ENCODE peak calls at places on chromosome 9, in seven cellular contexts. R, S, H, C, I, M and W are unnamed samples.

GRCh38 chr9:133542002-133542401 is 7.5 kb downstream of the ADAMTSL2 start:
- DNase-seq in H (no peak), I (no peak), S (no peak), C (no peak), R (no peak), M (no peak), W (no peak)

GRCh38 chr9:21252727-21253547 is 13.1 kb upstream of the IFNA14 start:
- DNase-seq in H (no peak), R (peak; percentile 40), M (no peak), I (peak; percentile 42), S (peak; percentile 16), C (peak; percentile 25), W (peak; percentile 4)

GRCh38 chr9:119092125-119092524 is 277.1 kb downstream of the BRINP1 start:
- DNase-seq in I (no peak), M (no peak), R (peak; percentile 14), H (no peak), S (no peak), C (no peak), W (no peak)

GRCh38 chr9:14935917-14936316 is 25.7 kb upstream of the FREM1 start:
- DNase-seq in S (no peak), R (no peak), H (no peak), M (no peak), I (no peak), C (no peak), W (no peak)

GRCh38 chr9:4640027-4640426 is 22.1 kb upstream of the PLPP6 start:
- DNase-seq in S (peak; percentile 2), M (no peak), H (no peak), I (peak; percentile 21), R (no peak), C (peak; percentile 32), W (no peak)

GRCh38 chr9:130780865-130781504 is 54.1 kb upstream of the ABL1 start:
- DNase-seq in M (peak; percentile 93), R (peak; percentile 65), I (peak; percentile 88), C (no peak), S (peak; percentile 91), H (no peak), W (no peak)

GRCh38 chr9:26809795-26810194 is 82.8 kb downstream of the CAAP1 start:
- DNase-seq in H (no peak), R (no peak), S (peak; percentile 58), M (no peak), C (no peak), I (peak; percentile 42), W (no peak)

GRCh38 chr9:112532427-112532826 is 45.8 kb downstream of the KIAA1958 start:
- DNase-seq in I (no peak), C (no peak), R (peak; percentile 67), M (peak; percentile 65), S (peak; percentile 37), H (no peak), W (no peak)

GRCh38 chr9:70340572-70340971 is 73.9 kb downstream of the KLF9 start:
- DNase-seq in C (no peak), S (peak; percentile 20), M (no peak), I (peak; percentile 20), H (no peak), R (no peak), W (no peak)

GRCh38 chr9:89882876-89883275 is 278.1 kb downstream of the GADD45G start:
- DNase-seq in M (no peak), S (no peak), R (no peak), C (no peak), I (no peak), H (no peak), W (no peak)

GRCh38 chr9:137538058-137538457 is 12.1 kb downstream of the PNPLA7 start:
- DNase-seq in I (no peak), H (no peak), C (no peak), R (no peak), S (no peak), M (no peak), W (no peak)

GRCh38 chr9:137534256-137535119 is 15.7 kb downstream of the PNPLA7 start:
- DNase-seq in H (no peak), C (peak; percentile 81), M (no peak), I (peak; percentile 74), R (peak; percentile 46), S (peak; percentile 41), W (peak; percentile 72)

GRCh38 chr9:137531099-137531765 is 19.0 kb downstream of the PNPLA7 start:
- DNase-seq in M (no peak), I (no peak), S (no peak), R (no peak), C (no peak), H (no peak), W (no peak)

GRCh38 chr9:137540536-137540935 is 9.7 kb downstream of the PNPLA7 start:
- DNase-seq in R (no peak), I (no peak), C (no peak), M (no peak), H (no peak), S (no peak), W (no peak)

GRCh38 chr9:137535120-137535428 is 15.1 kb downstream of the PNPLA7 start:
- DNase-seq in M (no peak), S (no peak), C (no peak), I (no peak), R (no peak), H (no peak), W (no peak)
- H3K4me3 ChIP-seq in M (no peak overlapping the region), S (no peak overlapping the region), C (no peak overlapping the region), I (no peak overlapping the region), R (no peak overlapping the region), H (no peak overlapping the region), W (no peak overlapping the region)

GRCh38 chr9:95096381-95096780 is 221.1 kb downstream of the FANCC start:
- DNase-seq in S (no peak), H (no peak), C (no peak), M (no peak), I (no peak), R (no peak), W (no peak)

GRCh38 chr9:95095619-95096355 is 221.7 kb downstream of the FANCC start:
- DNase-seq in H (no peak), I (no peak), M (no peak), R (no peak), C (no peak), S (no peak), W (no peak)

GRCh38 chr9:95098391-95098921 is 219.1 kb downstream of the FANCC start:
- DNase-seq in H (no peak), I (no peak), C (no peak), R (no peak), S (no peak), M (no peak), W (no peak)

GRCh38 chr9:95097279-95097678 is 220.2 kb downstream of the FANCC start:
- DNase-seq in H (no peak), I (no peak), M (no peak), C (no peak), R (no peak), S (no peak), W (no peak)

GRCh38 chr9:95096807-95097206 is 220.7 kb downstream of the FANCC start:
- DNase-seq in H (no peak), C (no peak), R (no peak), M (no peak), S (no peak), I (no peak), W (peak; percentile 42)
- TF ChIP-seq CTCF in H (no peak), C (no peak), R (no peak), M (no peak), S (no peak), I (no peak), W (no peak)

GRCh38 chr9:136546697-136547481 is 1.0 kb upstream of the NOTCH1 start:
- DNase-seq in C (peak; percentile 37), M (peak; percentile 96), R (peak; percentile 74), S (no peak), I (peak; percentile 57), H (peak; percentile 77), W (peak; percentile 39)
- H3K4me3 ChIP-seq in C (peak overlapping the region; percentile 67), M (peak overlapping the region; percentile 73), R (peak overlapping the region; percentile 90), S (peak overlapping the region; percentile 54), I (peak overlapping the region; percentile 91), H (peak overlapping the region; percentile 73), W (peak overlapping the region; percentile 51)

GRCh38 chr9:37350486-37351190 is 71.9 kb upstream of the GRHPR start:
- DNase-seq in H (no peak), S (peak; percentile 70), C (no peak), M (no peak), R (no peak), I (no peak), W (no peak)
- TF ChIP-seq CTCF in H (no peak), S (no peak), C (no peak), M (no peak), R (no peak), I (no peak), W (no peak)

GRCh38 chr9:37121881-37122280 is 1.5 kb downstream of the ZCCHC7 start:
- DNase-seq in H (no peak), S (no peak), I (no peak), R (no peak), M (no peak), C (no peak), W (no peak)
- H3K4me3 ChIP-seq in H (peak overlapping the region; percentile 84), S (peak overlapping the region; percentile 81), I (peak overlapping the region; percentile 98), R (no peak overlapping the region), M (peak overlapping the region; percentile 70), C (peak overlapping the region; percentile 91), W (peak overlapping the region; percentile 11)

GRCh38 chr9:12329623-12329985 is 363.6 kb upstream of the TYRP1 start:
- DNase-seq in C (no peak), H (no peak), S (no peak), M (no peak), R (no peak), I (no peak), W (no peak)
- TF ChIP-seq CTCF in C (no peak), H (no peak), S (no peak), M (no peak), R (no peak), I (no peak), W (no peak)